ENCODE peak calls at places on chromosomes 2 and 18, in five cellular contexts. L is AG09309; F is CD4-positive, CD25-positive, alpha-beta regulatory T cell; C is fibroblast of mammary gland; D is heart left ventricle. U is an unnamed sample.

GRCh38 chr2:241064802-241065354 is 37.2 kb downstream of the MTERF4 start:
- DNase-seq in D (no peak), C (no peak), L (no peak), F (no peak), U (no peak)

GRCh38 chr2:150532883-150533282 is 45.4 kb upstream of the RND3 start:
- DNase-seq in F (no peak), C (peak; percentile 64), D (no peak), L (peak; percentile 82), U (no peak)

GRCh38 chr2:160664603-160665145 is 171.1 kb upstream of the RBMS1 start:
- DNase-seq in L (no peak), F (no peak), D (no peak), C (no peak), U (no peak)

GRCh38 chr2:175167076-175167791 is 769 bp downstream of the ATF2 start:
- DNase-seq in F (no peak), C (peak; percentile 48), L (no peak), D (peak; percentile 28), U (no peak)

GRCh38 chr2:164538250-164538866 is 82.9 kb downstream of the GRB14 start:
- DNase-seq in C (peak; percentile 47), D (no peak), L (peak; percentile 5), F (no peak), U (peak; percentile 12)

GRCh38 chr2:49240608-49241007 is 86.3 kb upstream of the FSHR start:
- DNase-seq in D (no peak), C (peak; percentile 51), F (no peak), L (no peak), U (no peak)

GRCh38 chr18:55856191-55856590 is 268.2 kb upstream of the TCF4 start:
- DNase-seq in D (no peak), F (no peak), L (no peak), C (peak; percentile 61), U (no peak)

GRCh38 chr18:36284671-36285295 is 12.7 kb upstream of the FHOD3 start:
- DNase-seq in C (peak; percentile 74), D (no peak), L (no peak), F (peak; percentile 24), U (peak; percentile 62)

GRCh38 chr18:31680836-31681568 is 3.4 kb downstream of the B4GALT6 start:
- DNase-seq in L (no peak), C (peak; percentile 18), D (no peak), F (no peak), U (no peak)

GRCh38 chr2:71700880-71701397 is 247.6 kb downstream of the DYSF start:
- DNase-seq in F (no peak), L (no peak), C (peak; percentile 21), D (peak; percentile 91), U (no peak)

GRCh38 chr2:165621086-165621560 is 151.6 kb downstream of the CSRNP3 start:
- DNase-seq in C (peak; percentile 59), L (no peak), D (no peak), F (no peak), U (no peak)

GRCh38 chr18:29418136-29418535 is 1241.2 kb upstream of the CDH2 start:
- DNase-seq in D (no peak), L (peak; percentile 4), C (peak; percentile 89), F (no peak), U (no peak)

GRCh38 chr2:10326151-10326616 is 23.5 kb downstream of the HPCAL1 start:
- DNase-seq in C (no peak), F (no peak), D (no peak), L (no peak), U (no peak)

GRCh38 chr18:70337139-70337972 is 48.5 kb downstream of the SOCS6 start:
- DNase-seq in L (peak; percentile 60), C (peak; percentile 90), F (no peak), D (no peak), U (no peak)

GRCh38 chr18:3151379-3152264 is 68.1 kb downstream of the MYOM1 start:
- DNase-seq in F (no peak), D (no peak), C (peak; percentile 45), L (peak; percentile 1), U (peak; percentile 10)

GRCh38 chr2:219648963-219649362 is 21.5 kb downstream of the SLC4A3 start:
- DNase-seq in D (no peak), L (no peak), F (no peak), C (no peak), U (no peak)

GRCh38 chr2:234968633-234969328 is 17.0 kb downstream of the SH3BP4 start:
- DNase-seq in L (no peak), C (no peak), D (no peak), F (no peak), U (no peak)

GRCh38 chr2:127174977-127175376 is 45.1 kb downstream of the CYP27C1 start:
- DNase-seq in F (no peak), C (peak; percentile 50), L (no peak), D (peak; percentile 53), U (no peak)

GRCh38 chr2:142131016-142131714 is at the start of gene LRP1B:
- DNase-seq in D (no peak), L (no peak), F (no peak), C (peak; percentile 15), U (no peak)

GRCh38 chr2:142128105-142128504 is 2.7 kb downstream of the LRP1B start:
- DNase-seq in C (no peak), F (no peak), L (no peak), D (no peak), U (no peak)

GRCh38 chr2:142127248-142127647 is 3.6 kb downstream of the LRP1B start:
- DNase-seq in L (no peak), D (no peak), F (no peak), C (no peak), U (no peak)

GRCh38 chr2:142124706-142125105 is 6.1 kb downstream of the LRP1B start:
- DNase-seq in D (no peak), F (no peak), L (no peak), C (no peak), U (no peak)

GRCh38 chr2:142130111-142131015 is 453 bp downstream of the LRP1B start:
- DNase-seq in C (peak; percentile 51), F (no peak), D (peak; percentile 36), L (no peak), U (no peak)
- H3K4me3 ChIP-seq in C (peak overlapping the region; percentile 42), F (no peak overlapping the region), D (peak overlapping the region; percentile 24), L (peak overlapping the region; percentile 52), U (no peak overlapping the region)

DNA sequence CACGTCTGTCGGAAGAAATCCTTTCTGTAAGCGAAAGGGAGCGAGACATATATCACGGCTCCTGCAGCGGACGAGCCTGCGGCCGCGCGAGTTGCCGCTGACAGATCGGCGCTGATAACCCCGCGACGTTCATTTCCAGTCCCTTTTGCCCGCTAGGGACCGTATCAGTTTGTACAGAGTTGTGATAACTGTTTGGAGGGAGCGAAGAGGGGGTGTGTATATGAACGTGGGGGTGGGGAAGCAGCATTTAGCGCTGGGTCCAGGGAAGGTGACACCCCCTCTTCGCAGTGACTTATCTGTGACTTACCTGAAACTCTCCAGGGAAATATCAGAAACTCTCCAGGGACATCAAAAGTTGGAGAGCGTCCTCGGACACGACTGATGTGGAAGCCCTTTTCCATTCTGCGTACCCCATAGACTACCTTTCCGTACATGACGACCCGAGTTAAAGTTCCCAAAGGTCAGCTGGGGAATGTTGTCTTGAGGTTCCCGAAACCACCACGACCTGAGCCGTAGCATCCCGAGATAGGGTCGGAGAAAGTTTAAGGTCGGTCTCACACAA is 948 bp upstream of the GATA6 start:
- DNase-seq in F (no peak), D (peak; percentile 54), C (no peak), L (no peak), U (no peak)
- H3K4me3 ChIP-seq in F (no peak overlapping the region), D (peak overlapping the region; percentile 94), C (peak overlapping the region; percentile 25), L (no peak overlapping the region), U (no peak overlapping the region)

GRCh38 chr2:106798826-106799552 is 87.0 kb downstream of the ST6GAL2 start:
- DNase-seq in F (no peak), D (no peak), L (no peak), C (peak; percentile 11), U (no peak)
- H3K4me3 ChIP-seq in F (no peak overlapping the region), D (no peak overlapping the region), L (no peak overlapping the region), C (no peak overlapping the region), U (no peak overlapping the region)

DNA sequence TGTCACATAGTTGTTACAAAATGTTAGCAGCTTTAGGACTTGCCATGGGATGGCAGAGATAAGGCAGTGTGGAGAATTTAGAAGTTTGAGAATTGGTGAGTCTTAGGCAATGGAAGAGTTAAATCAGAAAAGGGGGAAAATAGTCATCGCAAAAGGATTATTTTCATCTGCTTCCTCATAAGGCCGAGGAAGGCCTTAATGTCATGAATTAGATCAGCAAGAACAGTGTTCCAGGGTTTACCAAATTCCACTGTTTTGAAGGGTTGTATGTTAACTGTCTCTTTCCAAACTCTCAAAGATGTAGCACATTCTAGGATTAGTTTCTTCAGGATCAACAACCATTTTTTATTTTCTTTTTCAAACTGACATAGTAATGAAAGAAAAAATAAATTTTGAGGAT is 23.9 kb downstream of the ZEB2 start:
- DNase-seq in C (no peak), F (no peak), D (no peak), L (no peak), U (no peak)
- H3K4me3 ChIP-seq in C (no peak overlapping the region), F (no peak overlapping the region), D (no peak overlapping the region), L (no peak overlapping the region), U (no peak overlapping the region)

GRCh38 chr2:187544371-187545080 is 9.7 kb downstream of the TFPI start:
- DNase-seq in C (no peak), F (no peak), D (peak; percentile 24), L (no peak), U (no peak)
- H3K4me3 ChIP-seq in C (no peak overlapping the region), F (no peak overlapping the region), D (no peak overlapping the region), L (no peak overlapping the region), U (no peak overlapping the region)

GRCh38 chr2:148300534-148300933 is 279.6 kb downstream of the MBD5 start:
- DNase-seq in L (no peak), F (no peak), D (no peak), C (peak; percentile 2), U (no peak)

GRCh38 chr2:148301362-148301761 is 280.5 kb downstream of the MBD5 start:
- DNase-seq in L (no peak), D (no peak), F (no peak), C (no peak), U (no peak)

GRCh38 chr2:148298201-148298600 is 277.3 kb downstream of the MBD5 start:
- DNase-seq in D (no peak), F (no peak), C (peak; percentile 41), L (no peak), U (no peak)

GRCh38 chr2:148302526-148302925 is 281.6 kb downstream of the MBD5 start:
- DNase-seq in D (no peak), C (no peak), F (no peak), L (no peak), U (no peak)

GRCh38 chr2:148299616-148300015 is 278.7 kb downstream of the MBD5 start:
- DNase-seq in F (no peak), D (no peak), L (no peak), C (no peak), U (no peak)
- H3K4me3 ChIP-seq in F (no peak overlapping the region), D (no peak overlapping the region), L (no peak overlapping the region), C (no peak overlapping the region), U (no peak overlapping the region)

DNA sequence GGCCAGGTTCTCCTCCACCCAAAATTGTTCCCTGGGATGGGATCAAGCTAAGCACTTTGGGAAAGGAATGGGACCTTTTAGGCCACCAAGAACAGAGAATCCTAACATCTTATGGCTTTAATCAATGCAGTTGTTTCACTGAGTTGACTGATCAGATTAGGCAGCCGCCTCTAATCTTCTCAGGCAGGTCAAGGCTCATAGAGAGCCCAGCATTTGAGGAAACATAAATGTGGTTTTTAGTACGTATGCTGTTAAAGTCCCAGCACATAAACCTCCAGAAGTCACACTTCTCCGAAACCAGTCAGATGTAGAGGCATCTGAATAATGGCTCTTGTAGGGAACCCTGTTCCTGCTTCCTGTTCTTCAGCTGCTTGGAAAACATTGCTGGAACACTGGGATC is 99.5 kb upstream of the RMDN2 start:
- DNase-seq in L (no peak), D (no peak), F (no peak), C (no peak), U (no peak)
- H3K4me3 ChIP-seq in L (no peak overlapping the region), D (no peak overlapping the region), F (no peak overlapping the region), C (no peak overlapping the region), U (no peak overlapping the region)